ENCODE peak calls at places on chromosomes 4 and X, in six cellular contexts. K, O, B, W, X and J are unnamed samples.

GRCh38 chr4:60657041-60657440 is 543.1 kb upstream of the ADGRL3 start:
- DNase-seq in W (no peak), B (no peak), X (no peak), O (no peak), K (no peak), J (no peak)

GRCh38 chr4:5122114-5122513 is 70.8 kb downstream of the STK32B start:
- DNase-seq in X (no peak), K (no peak), W (no peak), O (no peak), B (no peak), J (no peak)

GRCh38 chr4:148857234-148857972 is 415.2 kb upstream of the NR3C2 start:
- DNase-seq in B (no peak), K (no peak), W (no peak), O (no peak), X (no peak), J (no peak)

GRCh38 chrX:118171354-118171753 is 54.7 kb upstream of the KLHL13 start:
- DNase-seq in W (no peak), O (no peak), K (no peak), X (no peak), B (no peak), J (no peak)

GRCh38 chrX:110420771-110421498 is 62.3 kb downstream of the RTL9 start:
- DNase-seq in B (no peak), K (peak; percentile 58), X (peak; percentile 14), O (no peak), W (no peak), J (peak; percentile 29)

GRCh38 chrX:33183366-33183765 is 28.0 kb downstream of the DMD start:
- DNase-seq in B (no peak), W (peak; percentile 36), O (peak; percentile 53), K (peak; percentile 7), X (no peak), J (no peak)

GRCh38 chrX:44428989-44429627 is 85.6 kb upstream of the EFHC2 start:
- DNase-seq in W (no peak), O (no peak), X (no peak), B (no peak), K (no peak), J (no peak)

GRCh38 chr4:30789219-30789671 is 69.1 kb downstream of the PCDH7 start:
- DNase-seq in K (peak; percentile 6), X (no peak), O (no peak), B (no peak), W (no peak), J (no peak)

GRCh38 chr4:156298230-156298629 is 344.6 kb upstream of the CTSO start:
- DNase-seq in O (no peak), X (no peak), K (no peak), W (no peak), B (no peak), J (no peak)

GRCh38 chr4:101252721-101253120 is 94.6 kb downstream of the PPP3CA start:
- DNase-seq in X (no peak), O (no peak), B (no peak), K (no peak), W (no peak), J (peak; percentile 46)

GRCh38 chr4:2417765-2418651 is at the start of gene ZFYVE28:
- DNase-seq in W (no peak), O (no peak), X (no peak), B (no peak), K (peak; percentile 44), J (peak; percentile 51)

GRCh38 chr4:112735474-112735951 is 98.6 kb downstream of the LARP7 start:
- DNase-seq in O (no peak), K (no peak), B (no peak), X (no peak), W (no peak), J (no peak)

GRCh38 chr4:85722401-85722800 is 247.5 kb downstream of the ARHGAP24 start:
- DNase-seq in B (no peak), O (no peak), X (no peak), W (no peak), K (no peak), J (no peak)

GRCh38 chr4:69617083-69617694 is 22.3 kb downstream of the UGT2A2 start:
- DNase-seq in B (no peak), O (no peak), X (no peak), W (no peak), K (peak; percentile 15), J (peak; percentile 49)

GRCh38 chrX:102720237-102721168 is at the start of gene GPRASP3:
- DNase-seq in W (peak; percentile 79), K (peak; percentile 81), O (peak; percentile 76), X (peak; percentile 75), B (peak; percentile 46), J (peak; percentile 86)

GRCh38 chrX:103396186-103396585 is 19.8 kb downstream of the BEX3 start:
- DNase-seq in B (no peak), K (no peak), W (no peak), X (no peak), O (no peak), J (no peak)

GRCh38 chr4:181350578-181351420 is 892.4 kb upstream of the TENM3 start:
- DNase-seq in W (no peak), X (no peak), K (peak; percentile 12), B (no peak), O (no peak), J (no peak)

GRCh38 chrX:47097018-47097417 is 18.8 kb downstream of the RGN start:
- DNase-seq in O (no peak), B (no peak), W (no peak), X (no peak), K (no peak), J (no peak)

GRCh38 chrX:113400193-113400704 is 559.6 kb upstream of the AMOT start:
- DNase-seq in X (no peak), K (no peak), W (no peak), O (no peak), B (no peak), J (no peak)

GRCh38 chr4:25862411-25863346 is at the start of gene SEL1L3:
- DNase-seq in B (peak; percentile 23), O (no peak), K (peak; percentile 49), X (peak; percentile 43), W (no peak), J (peak; percentile 51)

GRCh38 chr4:79763486-79764075 is 309.4 kb downstream of the ANTXR2 start:
- DNase-seq in X (no peak), K (no peak), O (no peak), W (no peak), B (no peak), J (no peak)

GRCh38 chrX:111098874-111099273 is 2.9 kb downstream of the PAK3 start:
- DNase-seq in B (peak; percentile 19), O (peak; percentile 47), X (peak; percentile 22), K (peak; percentile 85), W (peak; percentile 63), J (peak; percentile 33)

GRCh38 chrX:78643106-78643505 is 16.0 kb downstream of the RTL3 start:
- DNase-seq in W (no peak), B (no peak), K (no peak), X (no peak), O (no peak), J (no peak)

GRCh38 chr4:184684491-184685189 is 35.1 kb downstream of the PRIMPOL start:
- DNase-seq in B (no peak), K (no peak), O (no peak), X (no peak), W (no peak), J (peak; percentile 94)

GRCh38 chr4:54487491-54487890 is 170.3 kb upstream of the KIT start:
- DNase-seq in O (no peak), B (no peak), X (no peak), K (no peak), W (no peak), J (no peak)

GRCh38 chr4:112765317-112765989 is 128.5 kb downstream of the LARP7 start:
- DNase-seq in O (no peak), X (no peak), K (peak; percentile 71), B (no peak), W (peak; percentile 27), J (peak; percentile 39)

GRCh38 chr4:110514889-110515479 is 39.0 kb downstream of the ENPEP start:
- DNase-seq in K (peak; percentile 13), X (no peak), O (no peak), B (no peak), W (no peak), J (peak; percentile 30)

GRCh38 chr4:145735777-145736176 is 55.8 kb downstream of the C4orf51 start:
- DNase-seq in O (no peak), B (no peak), W (no peak), X (no peak), K (no peak), J (no peak)

GRCh38 chrX:133523526-133523925 is 108.2 kb upstream of the GPC4 start:
- DNase-seq in X (no peak), B (no peak), O (no peak), W (no peak), K (no peak), J (no peak)

GRCh38 chrX:16869393-16870094 is 618 bp downstream of the RBBP7 start:
- DNase-seq in B (no peak), O (no peak), K (peak; percentile 71), W (peak; percentile 54), X (peak; percentile 52), J (peak; percentile 79)